ENCODE peak calls at places on chromosomes 2 and 18, in seven cellular contexts. U is transverse colon, L is prostate gland, O is adrenal gland, D is ovary, N is GM12878, C is spleen. X is an unnamed sample.

GRCh38 chr2:118584380-118584779 is 263.1 kb downstream of the EN1 start:
- DNase-seq in U (no peak), D (no peak), O (no peak), N (no peak), C (no peak), L (no peak), X (no peak)

GRCh38 chr2:47119001-47119400 is 36.1 kb downstream of the STPG4 start:
- DNase-seq in D (no peak), C (no peak), U (no peak), L (no peak), N (no peak), O (no peak), X (no peak)

GRCh38 chr2:236944561-236944960 is 141.1 kb upstream of the COPS8 start:
- DNase-seq in U (no peak), O (no peak), L (no peak), D (no peak), N (no peak), C (no peak), X (no peak)

GRCh38 chr2:71702071-71702970 is 249.0 kb downstream of the DYSF start:
- DNase-seq in O (no peak), D (no peak), U (no peak), L (no peak), C (peak; percentile 57), N (no peak), X (no peak)

GRCh38 chr18:7303751-7304370 is 73.0 kb downstream of the LRRC30 start:
- DNase-seq in N (no peak), L (no peak), D (no peak), C (no peak), O (no peak), U (no peak), X (no peak)

GRCh38 chr2:207163815-207164747 is 1.7 kb downstream of the KLF7 start:
- DNase-seq in L (peak; percentile 64), N (no peak), C (peak; percentile 84), D (peak; percentile 54), O (peak; percentile 71), U (peak; percentile 52), X (peak; percentile 52)

GRCh38 chr2:138180691-138181386 is 216.6 kb downstream of the HNMT start:
- DNase-seq in U (no peak), O (no peak), L (no peak), C (no peak), N (no peak), D (no peak), X (no peak)

GRCh38 chr2:3039188-3040065 is 338.2 kb downstream of the EIPR1 start:
- DNase-seq in O (peak; percentile 1), N (no peak), L (no peak), D (no peak), C (no peak), U (no peak), X (no peak)

GRCh38 chr2:57862153-57862552 is 184.5 kb upstream of the VRK2 start:
- DNase-seq in L (no peak), C (no peak), O (no peak), U (no peak), D (no peak), N (no peak), X (no peak)

GRCh38 chr2:142682528-142682927 is 194.9 kb upstream of the KYNU start:
- DNase-seq in D (no peak), O (no peak), U (no peak), L (no peak), C (no peak), N (no peak), X (no peak)

GRCh38 chr2:105649534-105649933 is 95.2 kb upstream of the NCK2 start:
- DNase-seq in D (no peak), N (no peak), C (no peak), U (no peak), O (no peak), L (no peak), X (no peak)

GRCh38 chr2:67055387-67056304 is 341.5 kb upstream of the ETAA1 start:
- DNase-seq in U (no peak), L (no peak), C (no peak), N (no peak), O (no peak), D (no peak), X (no peak)

DNA sequence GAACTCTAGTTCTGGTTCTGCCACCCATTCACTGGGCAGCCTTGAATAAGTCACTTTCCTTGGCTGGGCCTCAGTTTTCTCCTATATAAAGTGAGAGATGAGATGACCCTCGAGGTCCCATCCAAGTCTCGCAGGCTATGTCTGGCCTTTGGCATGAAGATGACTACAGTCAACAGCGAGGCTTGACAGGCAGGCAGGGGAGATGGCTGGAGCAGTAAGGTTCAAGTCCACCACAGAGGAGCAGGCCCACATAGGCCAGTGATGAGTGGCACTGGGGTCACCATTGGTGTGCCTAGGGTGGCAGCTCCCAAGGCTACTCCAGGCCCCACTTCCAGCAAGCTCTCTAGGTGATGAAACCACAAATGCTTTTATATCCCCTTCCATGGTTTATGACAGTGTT is 161.4 kb downstream of the ZFP36L2 start:
- DNase-seq in O (no peak), L (no peak), D (no peak), C (peak; percentile 34), N (no peak), U (no peak), X (peak; percentile 30)
- TF ChIP-seq POLR2A in O (no peak), L (no peak), D (no peak), C (no peak), N (no peak), U (no peak), X (no peak)

GRCh38 chr2:68824831-68825230 is 46.4 kb downstream of the BMP10 start:
- DNase-seq in U (no peak), D (no peak), L (no peak), N (no peak), O (no peak), C (no peak), X (no peak)

GRCh38 chr2:68828887-68829708 is 42.1 kb downstream of the BMP10 start:
- DNase-seq in L (peak; percentile 95), D (peak; percentile 96), C (peak; percentile 96), O (peak; percentile 96), N (no peak), U (peak; percentile 93), X (peak; percentile 87)

GRCh38 chr2:68829764-68830163 is 41.4 kb downstream of the BMP10 start:
- DNase-seq in U (no peak), O (no peak), D (no peak), L (no peak), N (no peak), C (no peak), X (no peak)

GRCh38 chr2:68825891-68826290 is 45.3 kb downstream of the BMP10 start:
- DNase-seq in L (no peak), D (no peak), O (no peak), U (no peak), N (no peak), C (no peak), X (no peak)

DNA sequence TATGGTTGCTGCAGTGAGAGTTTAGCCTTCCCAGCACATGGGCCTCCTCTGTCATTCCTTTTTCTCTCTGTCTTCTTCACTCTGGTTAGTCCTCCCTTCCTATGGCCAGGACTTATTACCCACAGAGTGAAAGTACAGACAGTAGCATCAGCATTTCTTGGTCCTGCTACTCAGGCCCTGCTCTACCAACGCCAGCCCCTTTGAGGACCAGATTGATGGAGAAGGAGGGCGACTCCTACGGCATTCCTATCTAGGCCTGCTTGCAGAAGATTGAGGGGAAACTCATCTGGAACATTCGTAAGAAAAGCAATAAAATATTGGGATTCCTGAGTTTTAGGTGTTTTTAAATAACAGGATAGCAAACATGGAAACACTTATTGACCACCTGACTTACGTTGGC is 43.5 kb downstream of the BMP10 start:
- DNase-seq in N (no peak), D (no peak), C (no peak), L (no peak), U (no peak), O (no peak), X (no peak)
- H3K27ac ChIP-seq in N (no peak overlapping the region), D (no peak overlapping the region), C (peak overlapping the region; percentile 86), L (no peak overlapping the region), U (no peak overlapping the region), O (no peak overlapping the region), X (no peak overlapping the region)

GRCh38 chr2:65172994-65173790 is 43.3 kb upstream of the RAB1A start:
- DNase-seq in L (no peak), U (no peak), C (no peak), O (no peak), N (no peak), D (no peak), X (no peak)
- TF ChIP-seq POLR2A in L (no peak), U (no peak), C (no peak), O (no peak), N (no peak), D (no peak), X (no peak)

GRCh38 chr2:112818094-112818902 is 18.3 kb downstream of the IL1B start:
- DNase-seq in D (no peak), O (no peak), C (no peak), U (no peak), N (no peak), L (no peak), X (no peak)

GRCh38 chr2:112821142-112821541 is 15.4 kb downstream of the IL1B start:
- DNase-seq in C (no peak), O (no peak), U (no peak), N (no peak), L (no peak), D (no peak), X (no peak)

GRCh38 chr2:112820343-112820742 is 16.2 kb downstream of the IL1B start:
- DNase-seq in D (no peak), O (no peak), U (no peak), C (no peak), N (no peak), L (no peak), X (no peak)

GRCh38 chr2:112817082-112817481 is 19.5 kb downstream of the IL1B start:
- DNase-seq in D (no peak), N (no peak), O (no peak), L (no peak), C (no peak), U (no peak), X (no peak)

GRCh38 chr2:112819081-112819480 is 17.5 kb downstream of the IL1B start:
- DNase-seq in C (no peak), L (no peak), D (no peak), U (no peak), O (no peak), N (no peak), X (no peak)
- H3K27ac ChIP-seq in C (no peak overlapping the region), L (no peak overlapping the region), D (no peak overlapping the region), U (no peak overlapping the region), O (no peak overlapping the region), N (no peak overlapping the region), X (no peak overlapping the region)

DNA sequence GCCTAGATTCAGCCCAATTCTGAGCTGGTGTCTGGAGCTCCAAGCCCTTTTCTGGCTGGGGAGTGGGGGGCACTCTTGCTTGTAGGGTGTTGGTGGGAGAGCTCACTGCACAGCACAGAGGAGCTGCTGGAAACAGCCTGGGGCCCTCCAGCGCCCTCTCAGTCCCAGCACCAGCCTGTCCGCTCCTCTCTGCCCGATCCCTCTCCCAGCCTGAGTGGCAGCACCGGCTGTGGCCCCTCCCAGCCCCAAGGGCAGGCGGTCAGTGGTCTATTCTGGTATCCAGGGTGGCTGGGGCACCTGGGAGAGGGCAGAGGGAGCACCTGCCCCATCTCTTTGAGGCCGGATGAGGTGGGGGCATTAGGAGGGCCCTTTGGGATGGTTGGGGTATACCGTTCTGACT is 13.2 kb upstream of the DES start:
- DNase-seq in L (no peak), D (no peak), N (no peak), U (no peak), C (no peak), O (no peak), X (no peak)
- TF ChIP-seq POLR2A in L (no peak), D (no peak), N (no peak), U (no peak), C (no peak), O (no peak), X (no peak)